ENCODE peak calls at places on chromosomes 5 and 9, in seven cellular contexts. One of them, this sample, is unnamed.

GRCh38 chr9:135812961-135813360 is 94.4 kb downstream of the CAMSAP1 start:
- DNase-seq in PC-3: no peak
- DNase-seq in naive thymus-derived CD4-positive, alpha-beta T cell: no peak
- DNase-seq in CD8-positive, alpha-beta memory T cell: no peak
- DNase-seq in IMR-90: no peak
- DNase-seq in AG04450: no peak
- DNase-seq in right lobe of liver: no peak
- DNase-seq in this sample: no peak

GRCh38 chr5:176733586-176734262 is 76.6 kb upstream of the UNC5A start:
- DNase-seq in IMR-90: no peak
- DNase-seq in right lobe of liver: no peak
- DNase-seq in naive thymus-derived CD4-positive, alpha-beta T cell: no peak
- DNase-seq in AG04450: no peak
- DNase-seq in CD8-positive, alpha-beta memory T cell: no peak
- DNase-seq in PC-3: no peak
- DNase-seq in this sample: no peak

GRCh38 chr5:110854200-110854599 is 115.4 kb downstream of the SLC25A46 start:
- DNase-seq in naive thymus-derived CD4-positive, alpha-beta T cell: no peak
- DNase-seq in PC-3: peak; percentile 9
- DNase-seq in AG04450: no peak
- DNase-seq in IMR-90: peak; percentile 43
- DNase-seq in CD8-positive, alpha-beta memory T cell: no peak
- DNase-seq in right lobe of liver: no peak
- DNase-seq in this sample: no peak

GRCh38 chr9:129900263-129901041 is 65.2 kb downstream of the USP20 start:
- DNase-seq in right lobe of liver: no peak
- DNase-seq in CD8-positive, alpha-beta memory T cell: no peak
- DNase-seq in naive thymus-derived CD4-positive, alpha-beta T cell: no peak
- DNase-seq in IMR-90: no peak
- DNase-seq in PC-3: no peak
- DNase-seq in AG04450: no peak
- DNase-seq in this sample: no peak

GRCh38 chr5:3843691-3844090 is 248.1 kb downstream of the IRX1 start:
- DNase-seq in IMR-90: no peak
- DNase-seq in right lobe of liver: no peak
- DNase-seq in AG04450: no peak
- DNase-seq in PC-3: no peak
- DNase-seq in CD8-positive, alpha-beta memory T cell: no peak
- DNase-seq in naive thymus-derived CD4-positive, alpha-beta T cell: no peak
- DNase-seq in this sample: no peak

GRCh38 chr5:65809817-65810531 is 88.0 kb downstream of the NLN start:
- DNase-seq in PC-3: peak; percentile 71
- DNase-seq in CD8-positive, alpha-beta memory T cell: no peak
- DNase-seq in right lobe of liver: no peak
- DNase-seq in AG04450: no peak
- DNase-seq in naive thymus-derived CD4-positive, alpha-beta T cell: no peak
- DNase-seq in IMR-90: peak; percentile 62
- DNase-seq in this sample: no peak

GRCh38 chr5:68192679-68193060 is 22.9 kb upstream of the PIK3R1 start:
- DNase-seq in IMR-90: no peak
- DNase-seq in PC-3: no peak
- DNase-seq in right lobe of liver: no peak
- DNase-seq in AG04450: no peak
- DNase-seq in naive thymus-derived CD4-positive, alpha-beta T cell: no peak
- DNase-seq in CD8-positive, alpha-beta memory T cell: no peak
- DNase-seq in this sample: no peak

GRCh38 chr9:133054966-133055365 is 6.8 kb upstream of the CEL start:
- DNase-seq in right lobe of liver: no peak
- DNase-seq in naive thymus-derived CD4-positive, alpha-beta T cell: no peak
- DNase-seq in CD8-positive, alpha-beta memory T cell: no peak
- DNase-seq in IMR-90: peak; percentile 40
- DNase-seq in PC-3: no peak
- DNase-seq in AG04450: no peak
- DNase-seq in this sample: no peak

GRCh38 chr5:137890850-137891249 is 1.6 kb downstream of the PKD2L2 start:
- DNase-seq in naive thymus-derived CD4-positive, alpha-beta T cell: no peak
- DNase-seq in AG04450: no peak
- DNase-seq in right lobe of liver: no peak
- DNase-seq in PC-3: peak; percentile 45
- DNase-seq in IMR-90: no peak
- DNase-seq in CD8-positive, alpha-beta memory T cell: no peak
- DNase-seq in this sample: no peak

GRCh38 chr9:34559616-34560546 is 29.6 kb downstream of the CNTFR start:
- DNase-seq in CD8-positive, alpha-beta memory T cell: no peak
- DNase-seq in PC-3: no peak
- DNase-seq in right lobe of liver: peak; percentile 10
- DNase-seq in AG04450: no peak
- DNase-seq in IMR-90: peak; percentile 59
- DNase-seq in naive thymus-derived CD4-positive, alpha-beta T cell: no peak
- DNase-seq in this sample: no peak

GRCh38 chr9:71966601-71967000 is 55.2 kb downstream of the C9orf85 start:
- DNase-seq in naive thymus-derived CD4-positive, alpha-beta T cell: no peak
- DNase-seq in PC-3: no peak
- DNase-seq in CD8-positive, alpha-beta memory T cell: no peak
- DNase-seq in IMR-90: no peak
- DNase-seq in right lobe of liver: no peak
- DNase-seq in AG04450: no peak
- DNase-seq in this sample: no peak

GRCh38 chr5:134975843-134976242 is 8.1 kb downstream of the CATSPER3 start:
- DNase-seq in CD8-positive, alpha-beta memory T cell: no peak
- DNase-seq in AG04450: no peak
- DNase-seq in PC-3: peak; percentile 23
- DNase-seq in naive thymus-derived CD4-positive, alpha-beta T cell: no peak
- DNase-seq in right lobe of liver: no peak
- DNase-seq in IMR-90: peak; percentile 31
- DNase-seq in this sample: no peak

GRCh38 chr5:138752341-138752950 is 779 bp upstream of the CTNNA1 start:
- DNase-seq in IMR-90: no peak
- DNase-seq in CD8-positive, alpha-beta memory T cell: no peak
- DNase-seq in naive thymus-derived CD4-positive, alpha-beta T cell: no peak
- DNase-seq in right lobe of liver: peak; percentile 24
- DNase-seq in AG04450: no peak
- DNase-seq in PC-3: peak; percentile 37
- DNase-seq in this sample: peak; percentile 1

GRCh38 chr5:160547061-160547460 is 125.4 kb downstream of the PTTG1 start:
- DNase-seq in PC-3: no peak
- DNase-seq in right lobe of liver: no peak
- DNase-seq in CD8-positive, alpha-beta memory T cell: no peak
- DNase-seq in naive thymus-derived CD4-positive, alpha-beta T cell: no peak
- DNase-seq in AG04450: no peak
- DNase-seq in IMR-90: no peak
- DNase-seq in this sample: no peak

GRCh38 chr9:101706929-101707328 is 31.5 kb downstream of the GRIN3A start:
- DNase-seq in CD8-positive, alpha-beta memory T cell: no peak
- DNase-seq in right lobe of liver: no peak
- DNase-seq in IMR-90: no peak
- DNase-seq in PC-3: no peak
- DNase-seq in AG04450: no peak
- DNase-seq in naive thymus-derived CD4-positive, alpha-beta T cell: no peak
- DNase-seq in this sample: no peak

GRCh38 chr9:119802621-119803020 is 433.4 kb upstream of the BRINP1 start:
- DNase-seq in AG04450: no peak
- DNase-seq in IMR-90: no peak
- DNase-seq in naive thymus-derived CD4-positive, alpha-beta T cell: no peak
- DNase-seq in CD8-positive, alpha-beta memory T cell: no peak
- DNase-seq in right lobe of liver: no peak
- DNase-seq in PC-3: no peak
- DNase-seq in this sample: no peak

GRCh38 chr5:69217154-69217731 is 17.4 kb upstream of the CDK7 start:
- DNase-seq in PC-3: no peak
- DNase-seq in CD8-positive, alpha-beta memory T cell: no peak
- DNase-seq in IMR-90: no peak
- DNase-seq in AG04450: no peak
- DNase-seq in right lobe of liver: no peak
- DNase-seq in naive thymus-derived CD4-positive, alpha-beta T cell: no peak
- DNase-seq in this sample: no peak

GRCh38 chr9:77469515-77470197 is 178.5 kb downstream of the GNA14 start:
- DNase-seq in right lobe of liver: no peak
- DNase-seq in CD8-positive, alpha-beta memory T cell: no peak
- DNase-seq in IMR-90: no peak
- DNase-seq in PC-3: peak; percentile 15
- DNase-seq in naive thymus-derived CD4-positive, alpha-beta T cell: no peak
- DNase-seq in AG04450: no peak
- DNase-seq in this sample: no peak

GRCh38 chr5:76402880-76403712 is at the start of gene IQGAP2:
- DNase-seq in naive thymus-derived CD4-positive, alpha-beta T cell: peak; percentile 88
- DNase-seq in PC-3: peak; percentile 27
- DNase-seq in IMR-90: peak; percentile 34
- DNase-seq in CD8-positive, alpha-beta memory T cell: peak; percentile 96
- DNase-seq in AG04450: peak; percentile 1
- DNase-seq in right lobe of liver: peak; percentile 89
- DNase-seq in this sample: peak; percentile 70

GRCh38 chr9:105459329-105459728 is 11.5 kb downstream of the FSD1L start:
- DNase-seq in right lobe of liver: no peak
- DNase-seq in IMR-90: no peak
- DNase-seq in CD8-positive, alpha-beta memory T cell: no peak
- DNase-seq in naive thymus-derived CD4-positive, alpha-beta T cell: no peak
- DNase-seq in PC-3: no peak
- DNase-seq in AG04450: no peak
- DNase-seq in this sample: no peak

GRCh38 chr9:33778700-33779351 is 16.5 kb upstream of the PRSS3 start:
- DNase-seq in IMR-90: peak; percentile 59
- DNase-seq in CD8-positive, alpha-beta memory T cell: peak; percentile 45
- DNase-seq in naive thymus-derived CD4-positive, alpha-beta T cell: peak; percentile 13
- DNase-seq in right lobe of liver: no peak
- DNase-seq in PC-3: peak; percentile 84
- DNase-seq in AG04450: no peak
- DNase-seq in this sample: peak; percentile 52

GRCh38 chr9:124020520-124021384 is 9.2 kb downstream of the LHX2 start:
- DNase-seq in IMR-90: no peak
- DNase-seq in right lobe of liver: no peak
- DNase-seq in CD8-positive, alpha-beta memory T cell: no peak
- DNase-seq in naive thymus-derived CD4-positive, alpha-beta T cell: no peak
- DNase-seq in AG04450: no peak
- DNase-seq in PC-3: no peak
- DNase-seq in this sample: no peak

GRCh38 chr9:108269421-108269820 is 586.4 kb downstream of the ACTL7B start:
- DNase-seq in AG04450: no peak
- DNase-seq in IMR-90: no peak
- DNase-seq in CD8-positive, alpha-beta memory T cell: no peak
- DNase-seq in PC-3: no peak
- DNase-seq in right lobe of liver: no peak
- DNase-seq in naive thymus-derived CD4-positive, alpha-beta T cell: no peak
- DNase-seq in this sample: peak; percentile 75

GRCh38 chr9:22446589-22446949 is at the start of gene DMRTA1:
- DNase-seq in PC-3: peak; percentile 82
- DNase-seq in CD8-positive, alpha-beta memory T cell: no peak
- DNase-seq in naive thymus-derived CD4-positive, alpha-beta T cell: no peak
- DNase-seq in IMR-90: peak; percentile 25
- DNase-seq in right lobe of liver: peak; percentile 92
- DNase-seq in AG04450: no peak
- DNase-seq in this sample: no peak

GRCh38 chr9:93948456-93949072 is 6.6 kb downstream of the BARX1 start:
- DNase-seq in right lobe of liver: no peak
- DNase-seq in naive thymus-derived CD4-positive, alpha-beta T cell: no peak
- DNase-seq in IMR-90: no peak
- DNase-seq in CD8-positive, alpha-beta memory T cell: no peak
- DNase-seq in AG04450: no peak
- DNase-seq in PC-3: no peak
- DNase-seq in this sample: no peak
- H3K27ac ChIP-seq in right lobe of liver: no peak overlapping the region
- H3K27ac ChIP-seq in naive thymus-derived CD4-positive, alpha-beta T cell: no peak overlapping the region
- H3K27ac ChIP-seq in IMR-90: no peak overlapping the region
- H3K27ac ChIP-seq in CD8-positive, alpha-beta memory T cell: no peak overlapping the region
- H3K27ac ChIP-seq in AG04450: no peak overlapping the region
- H3K27ac ChIP-seq in PC-3: no peak overlapping the region
- H3K27ac ChIP-seq in this sample: no peak overlapping the region

GRCh38 chr5:2747372-2748179 is 3.9 kb downstream of the IRX2 start:
- DNase-seq in AG04450: no peak
- DNase-seq in right lobe of liver: no peak
- DNase-seq in CD8-positive, alpha-beta memory T cell: no peak
- DNase-seq in naive thymus-derived CD4-positive, alpha-beta T cell: no peak
- DNase-seq in IMR-90: no peak
- DNase-seq in PC-3: no peak
- DNase-seq in this sample: no peak
- H3K4me3 ChIP-seq in AG04450: no peak overlapping the region
- H3K4me3 ChIP-seq in right lobe of liver: no peak overlapping the region
- H3K4me3 ChIP-seq in CD8-positive, alpha-beta memory T cell: no peak overlapping the region
- H3K4me3 ChIP-seq in naive thymus-derived CD4-positive, alpha-beta T cell: no peak overlapping the region
- H3K4me3 ChIP-seq in IMR-90: no peak overlapping the region
- H3K4me3 ChIP-seq in PC-3: no peak overlapping the region
- H3K4me3 ChIP-seq in this sample: no peak overlapping the region

GRCh38 chr5:126595486-126596083 is 566 bp upstream of the ALDH7A1 start:
- DNase-seq in PC-3: no peak
- DNase-seq in naive thymus-derived CD4-positive, alpha-beta T cell: no peak
- DNase-seq in AG04450: no peak
- DNase-seq in IMR-90: peak; percentile 88
- DNase-seq in right lobe of liver: no peak
- DNase-seq in CD8-positive, alpha-beta memory T cell: no peak
- DNase-seq in this sample: no peak
- H3K27ac ChIP-seq in PC-3: no peak overlapping the region
- H3K27ac ChIP-seq in naive thymus-derived CD4-positive, alpha-beta T cell: no peak overlapping the region
- H3K27ac ChIP-seq in AG04450: peak overlapping the region; percentile 87
- H3K27ac ChIP-seq in IMR-90: peak overlapping the region; percentile 43
- H3K27ac ChIP-seq in right lobe of liver: peak overlapping the region; percentile 71
- H3K27ac ChIP-seq in CD8-positive, alpha-beta memory T cell: no peak overlapping the region
- H3K27ac ChIP-seq in this sample: no peak overlapping the region

GRCh38 chr5:181167814-181168488 is 20.6 kb downstream of the OR2V2 start:
- DNase-seq in right lobe of liver: no peak
- DNase-seq in CD8-positive, alpha-beta memory T cell: no peak
- DNase-seq in AG04450: no peak
- DNase-seq in IMR-90: no peak
- DNase-seq in naive thymus-derived CD4-positive, alpha-beta T cell: no peak
- DNase-seq in PC-3: peak; percentile 35
- DNase-seq in this sample: no peak

GRCh38 chr5:181170237-181170830 is 22.9 kb downstream of the OR2V2 start:
- DNase-seq in naive thymus-derived CD4-positive, alpha-beta T cell: no peak
- DNase-seq in PC-3: no peak
- DNase-seq in CD8-positive, alpha-beta memory T cell: no peak
- DNase-seq in right lobe of liver: no peak
- DNase-seq in AG04450: no peak
- DNase-seq in IMR-90: no peak
- DNase-seq in this sample: no peak

GRCh38 chr5:181170996-181171395 is 23.6 kb downstream of the OR2V2 start:
- DNase-seq in right lobe of liver: no peak
- DNase-seq in PC-3: no peak
- DNase-seq in CD8-positive, alpha-beta memory T cell: no peak
- DNase-seq in IMR-90: peak; percentile 37
- DNase-seq in AG04450: no peak
- DNase-seq in naive thymus-derived CD4-positive, alpha-beta T cell: no peak
- DNase-seq in this sample: no peak

GRCh38 chr5:181166812-181167733 is 19.7 kb downstream of the OR2V2 start:
- DNase-seq in AG04450: no peak
- DNase-seq in right lobe of liver: no peak
- DNase-seq in naive thymus-derived CD4-positive, alpha-beta T cell: no peak
- DNase-seq in CD8-positive, alpha-beta memory T cell: no peak
- DNase-seq in PC-3: peak; percentile 27
- DNase-seq in IMR-90: no peak
- DNase-seq in this sample: no peak

DNA sequence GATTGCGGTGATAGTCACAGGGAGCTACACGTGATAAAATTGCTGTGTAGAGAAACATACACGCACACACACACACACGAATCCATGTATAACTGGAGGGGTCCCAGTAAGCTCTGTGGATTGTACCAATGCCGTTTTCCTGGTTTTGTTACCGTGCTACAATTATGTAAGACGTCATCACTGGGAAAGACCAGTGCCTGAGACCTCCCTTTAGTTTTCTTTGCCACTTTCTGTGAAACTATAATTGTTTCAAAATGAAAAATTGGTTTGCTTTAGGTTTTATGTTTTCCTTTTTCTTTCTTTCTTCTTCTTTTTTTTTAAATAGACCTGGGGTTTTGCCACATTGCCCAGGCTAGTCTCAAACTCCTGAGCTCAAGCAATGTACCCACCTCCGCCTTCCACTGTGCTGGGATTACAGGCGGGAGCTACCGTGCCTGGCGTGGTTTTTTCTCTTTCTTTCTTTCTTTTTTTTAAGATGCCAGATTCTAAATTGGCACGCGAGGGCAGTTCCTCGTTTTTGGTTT is 21.3 kb downstream of the OR2V2 start:
- DNase-seq in AG04450: no peak
- DNase-seq in naive thymus-derived CD4-positive, alpha-beta T cell: no peak
- DNase-seq in CD8-positive, alpha-beta memory T cell: no peak
- DNase-seq in PC-3: no peak
- DNase-seq in right lobe of liver: no peak
- DNase-seq in IMR-90: no peak
- DNase-seq in this sample: no peak
- H3K4me3 ChIP-seq in AG04450: no peak overlapping the region
- H3K4me3 ChIP-seq in naive thymus-derived CD4-positive, alpha-beta T cell: no peak overlapping the region
- H3K4me3 ChIP-seq in CD8-positive, alpha-beta memory T cell: no peak overlapping the region
- H3K4me3 ChIP-seq in PC-3: peak overlapping the region; percentile 19
- H3K4me3 ChIP-seq in right lobe of liver: no peak overlapping the region
- H3K4me3 ChIP-seq in IMR-90: no peak overlapping the region
- H3K4me3 ChIP-seq in this sample: no peak overlapping the region